ENCODE peak calls at places on chromosomes 4 and X, in ten cellular contexts. X is cortex of kidney; T is AG04450; A is activated CD4-positive, alpha-beta T cell treated with anti-CD3 and anti-CD28 coated beads for 24 hours; I is dermis blood vessel endothelial cell; Q is lower lobe of right lung; J is activated naive CD8-positive, alpha-beta T cell treated with anti-CD3 and anti-CD28 coated beads, Interleukin-2, amount 50 U/mL, for 24 hours; O is NB4; F is EL; M is NCI-H526. L is an unnamed sample.

GRCh38 chr4:7995866-7996265 is 56.2 kb upstream of the AFAP1 start:
- DNase-seq in X (no peak), T (no peak), A (no peak), I (no peak), Q (no peak), J (no peak), O (no peak), F (no peak), M (no peak), L (no peak)

GRCh38 chr4:113625902-113626301 is 135.6 kb downstream of the CAMK2D start:
- DNase-seq in X (no peak), T (no peak), A (no peak), I (no peak), Q (no peak), J (no peak), O (no peak), F (no peak), M (no peak), L (no peak)

GRCh38 chr4:156875697-156876096 is 95.9 kb downstream of the PDGFC start:
- DNase-seq in X (no peak), T (no peak), A (no peak), I (no peak), Q (no peak), J (no peak), O (no peak), F (no peak), M (no peak), L (no peak)

GRCh38 chrX:31126205-31126604 is 54.4 kb upstream of the FTHL17 start:
- DNase-seq in X (no peak), T (no peak), A (no peak), I (no peak), Q (no peak), J (no peak), O (no peak), F (peak), M (no peak), L (no peak)

GRCh38 chr4:185296665-185297460 is 87.5 kb downstream of the SNX25 start:
- DNase-seq in X (no peak), T (no peak), A (no peak), I (no peak), Q (no peak), J (no peak), O (no peak), F (no peak), M (no peak), L (no peak)

GRCh38 chr4:114005569-114006442 is 26.4 kb upstream of the ARSJ start:
- DNase-seq in X (no peak), T (peak), A (no peak), I (peak), Q (no peak), J (no peak), O (no peak), F (peak), M (no peak), L (no peak)

GRCh38 chr4:149199594-149199993 is 616.0 kb downstream of the IQCM start:
- DNase-seq in X (no peak), T (no peak), A (no peak), I (no peak), Q (no peak), J (no peak), O (no peak), F (no peak), M (no peak), L (no peak)

GRCh38 chr4:8414377-8414776 is 26.1 kb downstream of the ACOX3 start:
- DNase-seq in X (no peak), T (no peak), A (no peak), I (no peak), Q (no peak), J (peak), O (no peak), F (no peak), M (no peak), L (no peak)

GRCh38 chrX:137353404-137353803 is 212.5 kb upstream of the ZIC3 start:
- DNase-seq in X (no peak), T (no peak), A (no peak), I (no peak), Q (no peak), J (no peak), O (no peak), F (no peak), M (no peak), L (no peak)

GRCh38 chrX:104450316-104450715 is 115.7 kb upstream of the IL1RAPL2 start:
- DNase-seq in X (no peak), T (no peak), A (no peak), I (no peak), Q (no peak), J (no peak), O (no peak), F (no peak), M (no peak), L (no peak)

GRCh38 chr4:89196745-89197144 is 85.4 kb downstream of the TIGD2 start:
- DNase-seq in X (no peak), T (no peak), A (no peak), I (no peak), Q (no peak), J (no peak), O (no peak), F (no peak), M (no peak), L (no peak)

GRCh38 chr4:7941111-7942018 is 1.7 kb upstream of the AFAP1 start:
- DNase-seq in X (no peak), T (no peak), A (no peak), I (no peak), Q (no peak), J (no peak), O (no peak), F (peak), M (no peak), L (no peak)

GRCh38 chr4:112172180-112172579 is 26.9 kb downstream of the FAM241A start:
- DNase-seq in X (no peak), T (no peak), A (no peak), I (no peak), Q (no peak), J (no peak), O (no peak), F (no peak), M (no peak), L (no peak)

GRCh38 chrX:18173494-18174180 is 47.0 kb downstream of the BEND2 start:
- DNase-seq in X (no peak), T (no peak), A (no peak), I (no peak), Q (no peak), J (no peak), O (no peak), F (no peak), M (no peak), L (no peak)

GRCh38 chr4:141853091-141853734 is 216.8 kb downstream of the IL15 start:
- DNase-seq in X (no peak), T (no peak), A (no peak), I (no peak), Q (no peak), J (no peak), O (no peak), F (peak), M (peak), L (no peak)

GRCh38 chr4:2797545-2798305 is 4.8 kb downstream of the SH3BP2 start:
- DNase-seq in X (no peak), T (no peak), A (no peak), I (no peak), Q (peak), J (no peak), O (peak), F (no peak), M (no peak), L (no peak)

GRCh38 chr4:45741897-45742296 is 382.0 kb downstream of the GABRG1 start:
- DNase-seq in X (no peak), T (no peak), A (no peak), I (no peak), Q (no peak), J (no peak), O (peak), F (no peak), M (peak), L (no peak)

GRCh38 chrX:120755066-120755846 is 120.4 kb downstream of the CT47B1 start:
- DNase-seq in X (no peak), T (no peak), A (no peak), I (no peak), Q (no peak), J (no peak), O (peak), F (no peak), M (no peak), L (no peak)

L was measured in stimulated activated CD8-positive, alpha-beta memory T cell treated with anti-CD3 and anti-CD28 coated beads, Interleukin-4, amount 100 ng/mL, for 24 hours.